ENCODE peak calls at places on chromosomes 16 and 17, in ten cellular contexts. One of them, this sample, is unnamed. For H3K9me3, the result is how much of the 10 kb centered on the place peaks cover.

GRCh38 chr16:20613471-20613887 is 37.3 kb upstream of the ACSM2B start:
- DNase-seq in A549: no peak
- DNase-seq in uterus: no peak
- DNase-seq in esophagus squamous epithelium: no peak
- DNase-seq in testis: no peak
- DNase-seq in transverse colon: no peak
- DNase-seq in stomach: no peak
- DNase-seq in upper lobe of left lung: no peak
- DNase-seq in spleen: no peak
- DNase-seq in heart left ventricle: no peak
- DNase-seq in this sample: no peak

GRCh38 chr17:50642722-50643656 is 8.3 kb downstream of the ABCC3 start:
- DNase-seq in A549: no peak
- DNase-seq in uterus: no peak
- DNase-seq in esophagus squamous epithelium: no peak
- DNase-seq in testis: no peak
- DNase-seq in transverse colon: no peak
- DNase-seq in stomach: no peak
- DNase-seq in upper lobe of left lung: no peak
- DNase-seq in spleen: no peak
- DNase-seq in heart left ventricle: no peak
- DNase-seq in this sample: no peak

GRCh38 chr17:63151981-63152523 is 186.0 kb downstream of the TANC2 start:
- DNase-seq in A549: no peak
- DNase-seq in uterus: no peak
- DNase-seq in esophagus squamous epithelium: no peak
- DNase-seq in testis: no peak
- DNase-seq in transverse colon: no peak
- DNase-seq in stomach: no peak
- DNase-seq in upper lobe of left lung: no peak
- DNase-seq in spleen: no peak
- DNase-seq in heart left ventricle: no peak
- DNase-seq in this sample: no peak

GRCh38 chr16:23186171-23186570 is 3.6 kb downstream of the SCNN1G start:
- DNase-seq in A549: no peak
- DNase-seq in uterus: no peak
- DNase-seq in esophagus squamous epithelium: no peak
- DNase-seq in testis: no peak
- DNase-seq in transverse colon: no peak
- DNase-seq in stomach: no peak
- DNase-seq in upper lobe of left lung: peak
- DNase-seq in spleen: no peak
- DNase-seq in heart left ventricle: no peak
- DNase-seq in this sample: no peak

GRCh38 chr17:58960068-58960467 is 146.6 kb downstream of the TRIM37 start:
- DNase-seq in A549: peak
- DNase-seq in uterus: no peak
- DNase-seq in esophagus squamous epithelium: no peak
- DNase-seq in testis: peak
- DNase-seq in transverse colon: no peak
- DNase-seq in stomach: no peak
- DNase-seq in upper lobe of left lung: no peak
- DNase-seq in spleen: no peak
- DNase-seq in heart left ventricle: no peak
- DNase-seq in this sample: no peak

GRCh38 chr17:60439501-60439900 is 17.2 kb downstream of the CHCT1 start:
- DNase-seq in A549: no peak
- DNase-seq in uterus: no peak
- DNase-seq in esophagus squamous epithelium: no peak
- DNase-seq in testis: no peak
- DNase-seq in transverse colon: no peak
- DNase-seq in stomach: no peak
- DNase-seq in upper lobe of left lung: no peak
- DNase-seq in spleen: no peak
- DNase-seq in heart left ventricle: no peak
- DNase-seq in this sample: no peak

GRCh38 chr16:83956336-83957289 is 3.6 kb downstream of the OSGIN1 start:
- DNase-seq in A549: peak
- DNase-seq in uterus: peak
- DNase-seq in esophagus squamous epithelium: no peak
- DNase-seq in testis: peak
- DNase-seq in transverse colon: peak
- DNase-seq in stomach: peak
- DNase-seq in upper lobe of left lung: peak
- DNase-seq in spleen: peak
- DNase-seq in heart left ventricle: peak
- DNase-seq in this sample: peak

GRCh38 chr16:81140930-81141780 is 45.0 kb upstream of the GCSH start:
- DNase-seq in A549: no peak
- DNase-seq in uterus: no peak
- DNase-seq in esophagus squamous epithelium: no peak
- DNase-seq in testis: peak
- DNase-seq in transverse colon: no peak
- DNase-seq in stomach: no peak
- DNase-seq in upper lobe of left lung: peak
- DNase-seq in spleen: no peak
- DNase-seq in heart left ventricle: no peak
- DNase-seq in this sample: no peak

GRCh38 chr16:89265647-89266046 is 48.1 kb downstream of the ZNF778 start:
- DNase-seq in A549: no peak
- DNase-seq in uterus: no peak
- DNase-seq in esophagus squamous epithelium: no peak
- DNase-seq in testis: no peak
- DNase-seq in transverse colon: no peak
- DNase-seq in stomach: no peak
- DNase-seq in upper lobe of left lung: no peak
- DNase-seq in spleen: peak
- DNase-seq in heart left ventricle: no peak
- DNase-seq in this sample: no peak

GRCh38 chr17:5249615-5250014 is 15.0 kb upstream of the SCIMP start:
- DNase-seq in A549: peak
- DNase-seq in uterus: peak
- DNase-seq in esophagus squamous epithelium: no peak
- DNase-seq in testis: peak
- DNase-seq in transverse colon: peak
- DNase-seq in stomach: peak
- DNase-seq in upper lobe of left lung: no peak
- DNase-seq in spleen: peak
- DNase-seq in heart left ventricle: peak
- DNase-seq in this sample: peak

GRCh38 chr17:41211845-41212466 is 14.5 kb upstream of the KRTAP9-2 start:
- DNase-seq in A549: peak
- DNase-seq in uterus: no peak
- DNase-seq in esophagus squamous epithelium: no peak
- DNase-seq in testis: no peak
- DNase-seq in transverse colon: peak
- DNase-seq in stomach: no peak
- DNase-seq in upper lobe of left lung: no peak
- DNase-seq in spleen: no peak
- DNase-seq in heart left ventricle: no peak
- DNase-seq in this sample: no peak

GRCh38 chr17:20279631-20280030 is 187.7 kb downstream of the LGALS9B start:
- DNase-seq in A549: no peak
- DNase-seq in uterus: no peak
- DNase-seq in esophagus squamous epithelium: no peak
- DNase-seq in testis: no peak
- DNase-seq in transverse colon: no peak
- DNase-seq in stomach: no peak
- DNase-seq in upper lobe of left lung: no peak
- DNase-seq in spleen: no peak
- DNase-seq in heart left ventricle: no peak
- DNase-seq in this sample: no peak

GRCh38 chr17:70310251-70310672 is 140.9 kb downstream of the KCNJ2 start:
- DNase-seq in A549: no peak
- DNase-seq in uterus: no peak
- DNase-seq in esophagus squamous epithelium: no peak
- DNase-seq in testis: no peak
- DNase-seq in transverse colon: no peak
- DNase-seq in stomach: no peak
- DNase-seq in upper lobe of left lung: no peak
- DNase-seq in spleen: no peak
- DNase-seq in heart left ventricle: peak
- DNase-seq in this sample: no peak

GRCh38 chr17:64004903-64005733 is 7.0 kb downstream of the PRR29 start:
- DNase-seq in A549: no peak
- DNase-seq in uterus: peak
- DNase-seq in esophagus squamous epithelium: no peak
- DNase-seq in testis: peak
- DNase-seq in transverse colon: no peak
- DNase-seq in stomach: peak
- DNase-seq in upper lobe of left lung: peak
- DNase-seq in spleen: peak
- DNase-seq in heart left ventricle: no peak
- DNase-seq in this sample: no peak

GRCh38 chr17:35245196-35245486 is 2.3 kb downstream of the SLFN5 start:
- DNase-seq in A549: peak
- DNase-seq in uterus: no peak
- DNase-seq in esophagus squamous epithelium: no peak
- DNase-seq in testis: no peak
- DNase-seq in transverse colon: no peak
- DNase-seq in stomach: no peak
- DNase-seq in upper lobe of left lung: no peak
- DNase-seq in spleen: no peak
- DNase-seq in heart left ventricle: no peak
- DNase-seq in this sample: no peak
- TF ChIP-seq POLR2A in A549: no peak
- TF ChIP-seq POLR2A in uterus: no peak
- TF ChIP-seq POLR2A in esophagus squamous epithelium: no peak
- TF ChIP-seq POLR2A in testis: no peak
- TF ChIP-seq POLR2A in transverse colon: no peak
- TF ChIP-seq POLR2A in stomach: no peak
- TF ChIP-seq POLR2A in upper lobe of left lung: no peak
- TF ChIP-seq POLR2A in spleen: no peak
- TF ChIP-seq POLR2A in heart left ventricle: no peak
- TF ChIP-seq POLR2A in this sample: no peak

GRCh38 chr16:26736084-26736483 is 330.6 kb upstream of the C16orf82 start:
- DNase-seq in A549: no peak
- DNase-seq in uterus: no peak
- DNase-seq in esophagus squamous epithelium: no peak
- DNase-seq in testis: no peak
- DNase-seq in transverse colon: no peak
- DNase-seq in stomach: no peak
- DNase-seq in upper lobe of left lung: no peak
- DNase-seq in spleen: no peak
- DNase-seq in heart left ventricle: no peak
- DNase-seq in this sample: no peak

GRCh38 chr16:26740771-26741170 is 326.0 kb upstream of the C16orf82 start:
- DNase-seq in A549: no peak
- DNase-seq in uterus: no peak
- DNase-seq in esophagus squamous epithelium: no peak
- DNase-seq in testis: no peak
- DNase-seq in transverse colon: no peak
- DNase-seq in stomach: no peak
- DNase-seq in upper lobe of left lung: no peak
- DNase-seq in spleen: no peak
- DNase-seq in heart left ventricle: no peak
- DNase-seq in this sample: no peak

GRCh38 chr16:26731729-26732128 is 335.0 kb upstream of the C16orf82 start:
- DNase-seq in A549: no peak
- DNase-seq in uterus: no peak
- DNase-seq in esophagus squamous epithelium: no peak
- DNase-seq in testis: no peak
- DNase-seq in transverse colon: no peak
- DNase-seq in stomach: no peak
- DNase-seq in upper lobe of left lung: no peak
- DNase-seq in spleen: no peak
- DNase-seq in heart left ventricle: no peak
- DNase-seq in this sample: no peak

GRCh38 chr16:26729917-26730541 is 336.7 kb upstream of the C16orf82 start:
- DNase-seq in A549: no peak
- DNase-seq in uterus: no peak
- DNase-seq in esophagus squamous epithelium: no peak
- DNase-seq in testis: no peak
- DNase-seq in transverse colon: no peak
- DNase-seq in stomach: no peak
- DNase-seq in upper lobe of left lung: no peak
- DNase-seq in spleen: no peak
- DNase-seq in heart left ventricle: no peak
- DNase-seq in this sample: no peak

GRCh38 chr16:26735521-26735920 is 331.2 kb upstream of the C16orf82 start:
- DNase-seq in A549: no peak
- DNase-seq in uterus: no peak
- DNase-seq in esophagus squamous epithelium: no peak
- DNase-seq in testis: no peak
- DNase-seq in transverse colon: no peak
- DNase-seq in stomach: no peak
- DNase-seq in upper lobe of left lung: no peak
- DNase-seq in spleen: no peak
- DNase-seq in heart left ventricle: no peak
- DNase-seq in this sample: no peak
- H3K27ac ChIP-seq in A549: no peak
- H3K27ac ChIP-seq in uterus: no peak
- H3K27ac ChIP-seq in esophagus squamous epithelium: no peak
- H3K27ac ChIP-seq in testis: no peak
- H3K27ac ChIP-seq in transverse colon: no peak
- H3K27ac ChIP-seq in stomach: no peak
- H3K27ac ChIP-seq in upper lobe of left lung: no peak
- H3K27ac ChIP-seq in spleen: no peak
- H3K27ac ChIP-seq in heart left ventricle: no peak
- H3K27ac ChIP-seq in this sample: no peak

DNA sequence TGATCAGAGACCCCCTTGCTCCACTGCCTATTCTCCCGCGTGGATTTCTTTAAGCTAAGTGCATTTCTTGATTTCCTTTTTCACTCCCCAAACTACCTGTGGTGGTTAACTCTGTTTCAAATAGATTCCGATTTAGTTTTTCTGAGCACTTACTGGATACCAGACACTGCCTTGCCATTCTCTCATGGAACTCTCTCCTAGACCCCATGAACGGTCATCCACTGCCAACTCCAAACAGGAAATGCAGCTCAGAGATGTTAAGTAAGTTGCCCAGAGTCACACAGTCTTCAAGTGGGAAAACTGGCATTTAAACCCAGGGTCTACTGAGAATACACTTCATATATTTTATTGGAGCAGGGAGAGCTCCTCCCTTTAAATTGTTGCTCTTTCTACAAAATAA is 199.4 kb downstream of the MAF start:
- DNase-seq in A549: no peak
- DNase-seq in uterus: no peak
- DNase-seq in esophagus squamous epithelium: no peak
- DNase-seq in testis: no peak
- DNase-seq in transverse colon: no peak
- DNase-seq in stomach: no peak
- DNase-seq in upper lobe of left lung: no peak
- DNase-seq in spleen: no peak
- DNase-seq in heart left ventricle: no peak
- DNase-seq in this sample: no peak
- H3K9me3 ChIP-seq in A549: under half
- H3K9me3 ChIP-seq in uterus: under half
- H3K9me3 ChIP-seq in esophagus squamous epithelium: under half
- H3K9me3 ChIP-seq in testis: under half
- H3K9me3 ChIP-seq in transverse colon: under half
- H3K9me3 ChIP-seq in stomach: under half
- H3K9me3 ChIP-seq in upper lobe of left lung: under half
- H3K9me3 ChIP-seq in spleen: under half
- H3K9me3 ChIP-seq in heart left ventricle: under half
- H3K9me3 ChIP-seq in this sample: under half

DNA sequence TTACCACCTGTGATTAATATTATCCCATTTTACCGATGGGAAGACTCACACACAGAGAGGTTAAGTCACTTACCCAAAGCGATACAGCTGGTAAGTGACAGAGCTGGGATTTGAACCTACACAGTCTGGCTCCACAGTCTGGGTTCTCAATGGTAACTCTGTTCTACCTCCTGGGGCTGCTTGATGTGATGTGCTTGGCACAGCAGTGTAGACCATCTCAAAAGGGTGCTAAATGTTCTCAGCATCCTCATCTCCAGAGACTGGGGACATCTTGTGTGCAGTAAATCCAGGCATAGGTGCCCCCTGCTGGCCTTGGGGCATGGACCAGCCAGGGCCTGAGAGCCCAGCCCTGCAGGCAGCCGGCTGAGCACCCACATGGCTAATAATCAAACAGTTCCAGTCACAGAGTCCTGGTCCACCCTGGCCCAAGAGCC is 15.4 kb upstream of the KATNB1 start:
- DNase-seq in A549: peak
- DNase-seq in uterus: no peak
- DNase-seq in esophagus squamous epithelium: no peak
- DNase-seq in testis: peak
- DNase-seq in transverse colon: peak
- DNase-seq in stomach: peak
- DNase-seq in upper lobe of left lung: no peak
- DNase-seq in spleen: peak
- DNase-seq in heart left ventricle: peak
- DNase-seq in this sample: no peak
- TF ChIP-seq POLR2A in A549: no peak
- TF ChIP-seq POLR2A in uterus: no peak
- TF ChIP-seq POLR2A in esophagus squamous epithelium: no peak
- TF ChIP-seq POLR2A in testis: no peak
- TF ChIP-seq POLR2A in transverse colon: no peak
- TF ChIP-seq POLR2A in stomach: no peak
- TF ChIP-seq POLR2A in upper lobe of left lung: no peak
- TF ChIP-seq POLR2A in spleen: no peak
- TF ChIP-seq POLR2A in heart left ventricle: no peak
- TF ChIP-seq POLR2A in this sample: no peak